ENCODE peak calls at places on chromosomes 5 and 9, in five cellular contexts. T, H, S, L and A are unnamed samples.

GRCh38 chr9:129551393-129551973 is 69.4 kb downstream of the C9orf50 start:
- DNase-seq in T (no peak), H (no peak), S (no peak), L (no peak), A (no peak)

GRCh38 chr9:88342246-88342645 is 46.0 kb upstream of the SPIN1 start:
- DNase-seq in T (no peak), H (no peak), S (peak; percentile 48), L (no peak), A (peak; percentile 21)

GRCh38 chr9:134344821-134345310 is 18.6 kb downstream of the RXRA start:
- DNase-seq in T (no peak), H (no peak), S (no peak), L (no peak), A (no peak)

GRCh38 chr5:175657593-175658271 is at the start of gene HRH2:
- DNase-seq in T (peak; percentile 27), H (no peak), S (peak; percentile 2), L (no peak), A (no peak)

GRCh38 chr9:82912639-82913038 is 150.3 kb downstream of the RASEF start:
- DNase-seq in T (no peak), H (no peak), S (no peak), L (no peak), A (no peak)

GRCh38 chr9:123356851-123357747 is 1.1 kb downstream of the CRB2 start:
- DNase-seq in T (no peak), H (no peak), S (no peak), L (no peak), A (no peak)

GRCh38 chr5:11785771-11786342 is 118.4 kb downstream of the CTNND2 start:
- DNase-seq in T (no peak), H (no peak), S (no peak), L (no peak), A (no peak)

GRCh38 chr5:136749016-136749415 is 383.7 kb upstream of the TRPC7 start:
- DNase-seq in T (no peak), H (no peak), S (peak; percentile 8), L (no peak), A (no peak)

GRCh38 chr9:28234899-28235277 is 661.6 kb upstream of the C9orf72 start:
- DNase-seq in T (no peak), H (no peak), S (peak; percentile 30), L (no peak), A (peak; percentile 25)

GRCh38 chr5:61631438-61631941 is 299.4 kb downstream of the ZSWIM6 start:
- DNase-seq in T (no peak), H (no peak), S (peak; percentile 38), L (no peak), A (peak; percentile 54)

GRCh38 chr5:8912106-8912505 is 633.8 kb downstream of the SEMA5A start:
- DNase-seq in T (no peak), H (no peak), S (no peak), L (no peak), A (peak; percentile 38)